ENCODE peak calls at places on chromosomes 11 and 22, in ten cellular contexts. J, S, L, W, O, Z, Q, Y, U and R are unnamed samples.

GRCh38 chr11:47924184-47924671 is 56.1 kb upstream of the PTPRJ start:
- DNase-seq in U (no peak), Z (peak; percentile 61), J (peak; percentile 70), O (peak; percentile 65), L (peak; percentile 31), W (peak; percentile 86), Q (no peak), Y (no peak), S (no peak), R (peak; percentile 78)

GRCh38 chr11:88555829-88556202 is 218.3 kb upstream of the CTSC start:
- DNase-seq in W (peak; percentile 36), J (peak; percentile 90), Y (no peak), Z (no peak), Q (no peak), O (no peak), U (no peak), S (no peak), L (no peak), R (peak; percentile 90)

GRCh38 chr11:62713343-62713742 is 5.9 kb downstream of the GNG3 start:
- DNase-seq in Z (no peak), S (no peak), W (no peak), J (no peak), U (no peak), O (no peak), L (peak; percentile 60), Q (no peak), Y (peak; percentile 56), R (no peak)

GRCh38 chr11:35006389-35007128 is 90.1 kb downstream of the PDHX start:
- DNase-seq in S (no peak), Y (peak; percentile 20), L (no peak), O (no peak), Q (peak; percentile 80), U (no peak), Z (no peak), J (no peak), W (peak; percentile 37), R (no peak)

GRCh38 chr22:49332691-49333090 is 495.0 kb downstream of the BRD1 start:
- DNase-seq in Y (no peak), U (no peak), J (no peak), Z (no peak), L (peak; percentile 17), W (no peak), O (no peak), S (no peak), Q (no peak), R (no peak)

GRCh38 chr11:75513250-75513649 is 12.5 kb downstream of the GDPD5 start:
- DNase-seq in U (no peak), O (peak; percentile 65), S (no peak), Q (no peak), L (no peak), W (peak; percentile 92), Z (no peak), Y (no peak), J (peak; percentile 67), R (no peak)

GRCh38 chr11:94793822-94794221 is 25.7 kb downstream of the AMOTL1 start:
- DNase-seq in W (peak; percentile 81), O (peak; percentile 64), Y (no peak), Z (no peak), J (peak; percentile 70), U (no peak), Q (no peak), L (no peak), S (no peak), R (no peak)

GRCh38 chr11:17601206-17602075 is 54.4 kb downstream of the OTOG start:
- DNase-seq in J (no peak), S (peak; percentile 38), U (peak; percentile 26), Z (no peak), Q (no peak), Y (no peak), L (peak; percentile 17), O (no peak), W (no peak), R (no peak)

GRCh38 chr11:134466909-134467567 is 55.0 kb upstream of the B3GAT1 start:
- DNase-seq in W (no peak), Q (no peak), O (no peak), J (no peak), Y (peak; percentile 48), U (no peak), S (no peak), Z (no peak), L (peak; percentile 60), R (no peak)

GRCh38 chr11:134464196-134464595 is 52.2 kb upstream of the B3GAT1 start:
- DNase-seq in U (no peak), W (no peak), J (no peak), S (no peak), Z (no peak), O (no peak), L (no peak), Y (no peak), Q (no peak), R (no peak)

GRCh38 chr11:134468081-134468668 is 56.1 kb upstream of the B3GAT1 start:
- DNase-seq in O (no peak), Q (no peak), U (no peak), J (no peak), Y (peak; percentile 78), W (no peak), S (no peak), Z (no peak), L (no peak), R (no peak)

GRCh38 chr11:134464981-134465730 is 53.1 kb upstream of the B3GAT1 start:
- DNase-seq in Q (no peak), J (no peak), S (no peak), L (no peak), Y (no peak), Z (no peak), W (no peak), O (no peak), U (no peak), R (no peak)

DNA sequence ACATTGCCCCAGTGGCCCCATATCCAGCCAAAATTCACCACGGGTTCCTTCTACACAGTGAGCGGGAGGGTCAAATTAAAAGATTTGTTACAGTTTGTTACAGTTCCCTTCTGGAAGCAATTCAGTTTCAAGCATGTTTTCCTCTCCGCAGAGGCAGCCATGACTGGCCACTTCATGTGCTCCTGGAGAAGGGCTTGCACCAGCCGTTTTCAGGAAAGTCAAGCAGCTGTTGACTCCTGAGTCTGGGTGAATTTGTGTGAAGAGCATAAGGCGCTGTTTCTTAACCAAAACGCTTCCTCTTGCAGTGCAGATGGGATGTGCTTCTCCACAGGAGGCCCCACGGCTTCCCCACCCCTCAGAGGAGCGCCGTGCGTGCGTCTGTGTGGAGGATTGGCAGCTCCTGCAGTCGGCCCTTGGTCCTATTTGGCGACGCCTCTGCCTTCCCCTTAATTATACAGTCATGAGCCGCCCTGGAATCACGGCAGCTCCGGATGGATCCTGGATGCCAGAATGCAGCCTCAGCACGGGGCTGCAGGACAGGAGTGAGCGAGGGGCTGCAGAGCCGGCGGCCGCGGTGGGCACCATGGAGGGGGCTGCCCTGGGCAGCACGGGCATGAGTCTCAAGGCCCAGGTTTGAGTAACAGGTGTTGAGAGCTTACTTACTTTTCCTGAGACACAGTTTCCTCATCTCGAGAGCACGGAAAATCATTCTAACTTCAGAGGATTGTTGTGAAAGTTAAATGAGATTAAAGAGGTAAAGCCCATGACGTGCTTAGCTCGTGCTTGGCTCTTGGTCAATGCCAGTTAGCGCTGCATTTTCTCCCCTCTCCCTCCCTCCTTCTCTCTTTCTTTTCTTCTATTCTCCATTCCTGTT is 54.2 kb upstream of the B3GAT1 start:
- DNase-seq in U (no peak), Z (no peak), L (peak; percentile 66), W (no peak), O (no peak), S (no peak), Y (peak; percentile 77), J (no peak), Q (peak; percentile 28), R (no peak)
- H3K4me3 ChIP-seq in U (no peak overlapping the region), Z (no peak overlapping the region), L (peak overlapping the region; percentile 18), W (no peak overlapping the region), O (no peak overlapping the region), S (no peak overlapping the region), Y (no peak overlapping the region), J (no peak overlapping the region), Q (no peak overlapping the region), R (no peak overlapping the region)

GRCh38 chr22:20133930-20134549 is 2.4 kb downstream of the ZDHHC8 start:
- DNase-seq in O (no peak), S (no peak), L (no peak), Y (no peak), J (no peak), Q (no peak), W (no peak), U (no peak), Z (no peak), R (no peak)

GRCh38 chr22:20131856-20132685 is 467 bp downstream of the ZDHHC8 start:
- DNase-seq in J (no peak), S (peak; percentile 85), Q (no peak), Y (peak; percentile 31), W (no peak), U (no peak), O (no peak), Z (no peak), L (peak; percentile 38), R (peak; percentile 20)

GRCh38 chr22:20130739-20131592 is 638 bp upstream of the ZDHHC8 start:
- DNase-seq in Y (peak; percentile 89), L (peak; percentile 89), Z (no peak), U (peak; percentile 93), Q (peak; percentile 85), W (peak; percentile 61), S (peak; percentile 96), O (peak; percentile 68), J (peak; percentile 64), R (peak; percentile 77)

GRCh38 chr22:20131593-20131855 is at the start of gene ZDHHC8:
- DNase-seq in W (no peak), L (peak; percentile 49), Y (peak; percentile 49), U (peak; percentile 64), J (no peak), S (no peak), Q (peak; percentile 49), O (no peak), Z (no peak), R (peak; percentile 21)

DNA sequence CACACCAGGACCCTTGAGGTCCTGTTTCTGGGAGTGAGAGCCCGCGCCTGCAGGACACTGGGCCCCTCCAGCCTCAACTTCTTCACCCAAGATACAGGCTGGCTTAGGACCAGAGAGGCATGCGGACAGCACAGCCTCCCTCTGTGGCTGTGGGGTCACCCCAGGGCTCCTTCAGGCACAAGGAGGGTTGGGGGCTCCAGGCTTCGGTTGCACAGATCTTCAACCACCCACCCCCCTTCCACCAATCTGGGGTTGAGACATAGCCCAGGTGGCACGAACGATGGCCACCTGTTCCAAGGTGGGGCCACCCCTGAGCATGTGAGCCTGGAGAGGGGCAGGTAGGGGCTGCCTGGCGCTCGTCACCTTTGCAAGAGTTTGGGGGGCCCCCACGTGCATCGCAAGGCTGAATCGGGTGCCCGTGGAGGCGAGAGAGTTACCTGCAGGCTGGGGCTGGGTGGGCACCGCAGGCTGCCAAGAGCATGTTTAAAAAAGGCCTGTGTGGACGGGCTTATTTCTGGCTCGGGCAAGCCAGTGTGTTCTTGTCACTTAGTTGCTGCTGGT is 1.2 kb downstream of the ZDHHC8 start:
- DNase-seq in U (no peak), Y (no peak), J (no peak), L (no peak), S (no peak), Z (no peak), Q (no peak), W (no peak), O (no peak), R (no peak)
- H3K4me3 ChIP-seq in U (peak overlapping the region; percentile 98), Y (peak overlapping the region; percentile 98), J (peak overlapping the region; percentile 81), L (peak overlapping the region; percentile 98), S (peak overlapping the region; percentile 94), Z (peak overlapping the region; percentile 78), Q (peak overlapping the region; percentile 50), W (peak overlapping the region; percentile 72), O (peak overlapping the region; percentile 81), R (peak overlapping the region; percentile 76)

GRCh38 chr11:91261513-91261912 is 963.1 kb upstream of the FAT3 start:
- DNase-seq in L (no peak), W (no peak), S (no peak), O (no peak), Y (no peak), J (no peak), Q (peak; percentile 24), U (peak; percentile 3), Z (no peak), R (no peak)
- H3K4me3 ChIP-seq in L (no peak overlapping the region), W (no peak overlapping the region), S (no peak overlapping the region), O (no peak overlapping the region), Y (no peak overlapping the region), J (no peak overlapping the region), Q (no peak overlapping the region), U (no peak overlapping the region), Z (no peak overlapping the region), R (no peak overlapping the region)

GRCh38 chr11:9462172-9462799 is 1.5 kb downstream of the ZNF143 start:
- DNase-seq in Y (no peak), J (peak; percentile 34), O (no peak), L (no peak), Q (no peak), S (no peak), U (no peak), Z (no peak), W (peak; percentile 25), R (peak; percentile 47)

GRCh38 chr11:9461760-9462134 is 935 bp downstream of the ZNF143 start:
- DNase-seq in S (no peak), L (no peak), Q (peak; percentile 26), U (no peak), Y (no peak), O (peak; percentile 22), J (peak; percentile 42), Z (no peak), W (peak; percentile 15), R (peak; percentile 25)

GRCh38 chr11:9461068-9461759 is 402 bp downstream of the ZNF143 start:
- DNase-seq in W (peak; percentile 86), O (peak; percentile 75), J (peak; percentile 92), L (peak; percentile 83), U (peak; percentile 90), Y (peak; percentile 86), S (peak; percentile 93), Z (no peak), Q (peak; percentile 95), R (peak; percentile 95)

GRCh38 chr11:9459573-9460321 is 1.1 kb upstream of the ZNF143 start:
- DNase-seq in Y (peak; percentile 27), Q (peak; percentile 69), S (no peak), J (peak; percentile 69), L (no peak), Z (no peak), O (peak; percentile 52), U (peak; percentile 28), W (peak; percentile 64), R (peak; percentile 67)

DNA sequence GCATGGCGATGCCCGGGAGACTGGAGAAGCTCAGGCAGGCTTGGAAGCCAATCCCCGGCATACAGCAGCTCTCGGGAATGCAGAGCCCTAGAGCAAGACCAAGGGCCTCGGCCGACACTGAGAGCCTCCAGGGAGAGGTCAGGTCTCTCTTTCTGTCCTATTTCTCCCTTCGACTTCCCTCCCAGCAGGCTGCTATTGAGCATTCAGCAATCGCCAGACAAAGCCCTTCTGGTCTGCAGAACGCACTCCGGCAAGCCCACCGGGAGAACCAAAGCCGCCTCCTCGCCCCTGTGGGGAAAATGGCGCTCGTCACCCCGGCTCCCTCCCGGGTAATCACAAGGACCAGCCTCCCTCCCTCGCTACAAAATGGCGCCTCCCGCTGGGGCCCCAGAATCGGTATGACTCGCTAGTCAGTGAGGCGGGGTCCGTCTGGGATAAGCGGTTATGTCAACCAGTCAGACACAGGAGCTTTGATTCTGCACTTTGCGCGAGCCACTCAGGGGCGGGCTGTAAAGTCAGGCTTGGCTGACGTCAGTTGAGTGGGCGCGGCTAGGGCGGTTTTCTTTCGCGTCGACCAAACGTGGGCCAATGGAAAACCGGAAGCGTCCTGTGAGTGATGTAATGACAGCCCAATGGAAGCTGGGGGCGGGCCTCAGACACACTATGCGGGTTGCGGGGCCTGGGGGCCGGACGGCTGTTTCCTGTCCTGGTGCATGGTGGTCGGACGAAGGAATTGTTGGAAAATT is at the start of gene ZNF143:
- DNase-seq in U (peak; percentile 100), Q (peak; percentile 99), Z (peak; percentile 98), L (peak; percentile 100), J (peak; percentile 100), O (peak; percentile 100), S (peak; percentile 97), W (peak; percentile 100), Y (peak; percentile 100), R (peak; percentile 100)
- H3K4me3 ChIP-seq in U (peak within 1 kb of the TSS; percentile 78), Q (peak within 1 kb of the TSS; percentile 100), Z (peak within 1 kb of the TSS; percentile 98), L (peak within 1 kb of the TSS; percentile 93), J (peak within 1 kb of the TSS; percentile 99), O (peak within 1 kb of the TSS; percentile 98), S (peak within 1 kb of the TSS; percentile 61), W (peak within 1 kb of the TSS; percentile 81), Y (peak within 1 kb of the TSS; percentile 52), R (peak within 1 kb of the TSS; percentile 99)